ENCODE peak calls at places on chromosomes 11 and 22, in nine cellular contexts. F is heart left ventricle, L is IMR-90, O is Peyer's patch, C is breast epithelium, X is A549, U is testis, M is esophagus muscularis mucosa, B is body of pancreas. H is an unnamed sample.

GRCh38 chr22:43273902-43274484 is 69.2 kb downstream of the SCUBE1 start:
- DNase-seq in X (peak), C (no peak), O (peak), U (peak), B (peak), L (peak), F (peak), M (no peak), H (no peak)

GRCh38 chr22:50470491-50470890 is 4.3 kb downstream of the SBF1 start:
- DNase-seq in X (no peak), O (peak), B (no peak), C (no peak), U (no peak), F (no peak), L (no peak), M (no peak), H (peak)

GRCh38 chr11:130155106-130155505 is 4.5 kb upstream of the ST14 start:
- DNase-seq in X (no peak), M (no peak), C (no peak), L (no peak), O (no peak), F (no peak), B (no peak), U (no peak), H (no peak)

GRCh38 chr22:48636746-48637145 is 1190.9 kb downstream of the BRD1 start:
- DNase-seq in F (no peak), L (no peak), X (no peak), C (no peak), M (no peak), O (no peak), U (no peak), B (no peak), H (no peak)

GRCh38 chr11:117973446-117973922 is 12.7 kb upstream of the IL10RA start:
- DNase-seq in M (peak), F (no peak), X (no peak), L (no peak), C (no peak), U (no peak), B (no peak), O (no peak), H (no peak)

GRCh38 chr11:2827792-2828191 is 57.8 kb downstream of the CDKN1C start:
- DNase-seq in C (no peak), F (no peak), O (no peak), U (no peak), L (no peak), X (no peak), B (no peak), M (no peak), H (no peak)

GRCh38 chr22:23064381-23065068 is 5.8 kb upstream of the GNAZ start:
- DNase-seq in U (peak), C (peak), M (peak), B (no peak), F (no peak), X (no peak), L (no peak), O (peak), H (no peak)

GRCh38 chr11:3102641-3102921 is 45.4 kb upstream of the CARS1 start:
- DNase-seq in L (no peak), U (no peak), X (no peak), C (no peak), M (no peak), B (no peak), O (peak), F (no peak), H (no peak)

GRCh38 chr11:65649656-65650546 is 12.0 kb downstream of the SIPA1 start:
- DNase-seq in O (no peak), F (no peak), X (no peak), B (no peak), M (no peak), U (no peak), L (no peak), C (no peak), H (no peak)

GRCh38 chr11:12089473-12089872 is 20.9 kb upstream of the MICAL2 start:
- DNase-seq in X (no peak), O (peak), F (no peak), C (no peak), U (no peak), M (no peak), L (peak), B (no peak), H (no peak)

GRCh38 chr11:59206635-59207034 is 6.1 kb downstream of the MPEG1 start:
- DNase-seq in O (peak), F (peak), L (peak), B (peak), C (no peak), U (peak), X (peak), M (no peak), H (peak)

GRCh38 chr22:42714308-42714707 is 6.4 kb downstream of the A4GALT start:
- DNase-seq in C (no peak), F (no peak), M (no peak), B (no peak), L (no peak), X (no peak), U (no peak), O (no peak), H (no peak)

GRCh38 chr11:111941963-111942362 is 4.8 kb downstream of the DIXDC1 start:
- DNase-seq in L (no peak), F (peak), B (no peak), M (no peak), X (no peak), C (no peak), O (no peak), U (no peak), H (no peak)

GRCh38 chr11:24900960-24901549 is 404.2 kb downstream of the LUZP2 start:
- DNase-seq in L (no peak), C (no peak), U (no peak), F (no peak), M (no peak), B (no peak), X (no peak), O (no peak), H (no peak)

GRCh38 chr11:2142762-2143202 is 3.6 kb upstream of the IGF2 start:
- DNase-seq in O (no peak), U (no peak), L (peak), F (no peak), M (no peak), B (no peak), X (no peak), C (no peak), H (no peak)

GRCh38 chr11:36622431-36623136 is 24.5 kb upstream of the RAG2 start:
- DNase-seq in F (no peak), U (peak), C (no peak), L (peak), O (no peak), B (no peak), X (peak), M (no peak), H (no peak)

GRCh38 chr22:23245045-23245798 is 64.9 kb downstream of the BCR start:
- DNase-seq in B (no peak), L (peak), M (no peak), C (no peak), U (no peak), O (peak), X (no peak), F (no peak), H (no peak)

GRCh38 chr11:61828379-61828628 is 204 bp downstream of the FADS2 start:
- DNase-seq in U (no peak), X (no peak), C (no peak), L (no peak), B (no peak), M (no peak), O (no peak), F (no peak), H (no peak)
- TF ChIP-seq POLR2A in U (no peak), X (no peak), C (no peak), L (no peak), B (no peak), M (no peak), O (no peak), F (no peak), H (no peak)

GRCh38 chr22:17774206-17774927 is at the start of gene BID:
- DNase-seq in L (peak), B (peak), F (peak), U (no peak), C (no peak), M (no peak), O (peak), X (no peak), H (peak)
- TF ChIP-seq POLR2A in L (no peak), B (no peak), F (peak), U (no peak), C (no peak), M (no peak), O (no peak), X (peak), H (no peak)

GRCh38 chr11:64225608-64226506 is at the start of the genes NUDT22 and TRPT1:
- DNase-seq in F (peak), O (peak), B (peak), U (peak), X (peak), C (peak), M (peak), L (peak), H (peak)

GRCh38 chr11:64224151-64224890 is 1.7 kb downstream of the TRPT1 start:
- DNase-seq in C (no peak), F (no peak), X (no peak), U (no peak), O (no peak), L (no peak), B (no peak), M (no peak), H (no peak)

GRCh38 chr11:64223001-64223651 is 2.9 kb downstream of the TRPT1 start:
- DNase-seq in M (no peak), B (no peak), F (no peak), C (no peak), L (no peak), X (no peak), U (no peak), O (no peak), H (no peak)

GRCh38 chr11:64226507-64227051 is 505 bp downstream of the NUDT22 start:
- DNase-seq in U (peak), B (peak), M (no peak), L (no peak), F (peak), O (peak), C (no peak), X (no peak), H (peak)

DNA sequence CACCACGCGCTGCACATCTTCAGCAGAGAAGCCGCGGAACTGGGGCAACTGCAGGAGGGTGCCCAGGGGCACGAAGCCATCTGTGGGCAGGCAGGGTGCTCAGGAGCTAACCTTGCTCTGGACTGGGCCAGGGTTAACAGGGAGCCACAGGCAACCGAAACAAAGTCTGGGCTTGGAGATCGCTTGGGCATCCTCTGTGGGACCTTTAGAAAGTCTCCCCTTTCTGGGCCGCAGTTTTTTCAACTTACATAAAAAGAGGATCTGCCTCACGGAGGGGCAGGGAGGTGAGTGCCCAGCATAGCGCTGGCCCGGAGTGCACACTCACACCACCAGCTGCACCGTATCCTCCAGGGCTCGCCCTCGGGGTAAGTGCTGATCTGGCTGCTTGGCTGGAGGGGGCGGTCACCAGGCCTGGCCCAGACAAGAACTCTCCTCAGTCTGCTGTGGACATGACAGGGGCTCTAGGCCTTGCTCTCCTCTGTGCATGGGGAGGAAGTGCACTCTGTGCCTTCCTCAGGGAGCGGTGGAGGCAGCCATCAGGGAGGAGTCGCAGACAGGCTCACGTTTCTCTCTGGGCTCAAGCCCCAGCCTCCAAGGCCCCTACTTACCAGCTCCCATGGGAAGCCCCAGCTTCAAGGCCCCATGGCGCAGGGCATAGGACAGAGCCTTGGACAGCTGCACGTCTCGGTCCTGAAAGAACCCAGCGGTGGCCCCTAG is 937 bp downstream of the TRPT1 start:
- DNase-seq in M (no peak), B (no peak), L (no peak), O (no peak), U (no peak), F (no peak), X (no peak), C (no peak), H (no peak)
- TF ChIP-seq POLR2A in M (no peak), B (no peak), L (no peak), O (no peak), U (no peak), F (no peak), X (peak), C (no peak), H (no peak)

GRCh38 chr11:18472587-18472986 is 16.9 kb downstream of the LDHAL6A start:
- DNase-seq in M (no peak), X (no peak), O (no peak), F (no peak), L (no peak), U (no peak), C (no peak), B (no peak), H (no peak)
- TF ChIP-seq POLR2A in M (no peak), X (no peak), O (no peak), F (no peak), L (no peak), U (no peak), C (no peak), B (no peak), H (no peak)

GRCh38 chr22:33518405-33518804 is 401.9 kb downstream of the LARGE1 start:
- DNase-seq in L (no peak), F (no peak), O (no peak), U (no peak), X (no peak), M (no peak), C (no peak), B (no peak), H (no peak)

GRCh38 chr22:33520904-33521780 is 399.1 kb downstream of the LARGE1 start:
- DNase-seq in C (no peak), U (no peak), O (no peak), B (no peak), M (no peak), F (no peak), L (no peak), X (no peak), H (no peak)

GRCh38 chr22:33521879-33522665 is 398.2 kb downstream of the LARGE1 start:
- DNase-seq in F (no peak), C (no peak), U (no peak), X (no peak), O (no peak), M (no peak), B (no peak), L (no peak), H (no peak)

GRCh38 chr22:33519974-33520903 is 400.0 kb downstream of the LARGE1 start:
- DNase-seq in B (no peak), X (no peak), U (no peak), M (no peak), L (no peak), C (no peak), O (peak), F (no peak), H (no peak)

GRCh38 chr22:33519140-33519973 is 400.9 kb downstream of the LARGE1 start:
- DNase-seq in B (peak), U (peak), L (peak), X (peak), C (no peak), M (no peak), F (peak), O (peak), H (peak)
- TF ChIP-seq POLR2A in B (no peak), U (no peak), L (no peak), X (no peak), C (no peak), M (no peak), F (no peak), O (no peak), H (no peak)

DNA sequence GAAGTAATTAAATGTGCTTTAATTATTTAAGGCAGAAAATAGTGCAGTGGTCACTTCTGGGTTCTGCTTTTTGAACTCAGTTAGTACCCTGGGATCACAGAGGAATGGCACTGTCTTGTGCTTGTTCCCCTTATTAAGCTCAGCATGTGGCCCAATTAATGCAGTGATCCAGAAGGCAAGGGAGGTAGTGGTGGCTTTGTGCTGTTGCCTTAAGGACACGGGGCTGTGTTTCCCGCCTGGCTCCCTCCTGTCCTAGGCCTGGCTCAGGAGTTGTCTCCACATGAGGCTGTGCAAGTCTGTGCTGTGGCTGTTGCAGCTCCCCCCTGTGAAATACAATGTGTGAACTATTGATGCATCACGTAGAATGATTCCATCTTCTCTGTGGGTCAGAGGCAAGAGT is 49.2 kb upstream of the CABP7 start:
- DNase-seq in M (no peak), O (peak), U (no peak), X (no peak), B (no peak), C (no peak), F (no peak), L (no peak), H (no peak)
- TF ChIP-seq POLR2A in M (no peak), O (no peak), U (no peak), X (no peak), B (no peak), C (no peak), F (no peak), L (no peak), H (no peak)

DNA sequence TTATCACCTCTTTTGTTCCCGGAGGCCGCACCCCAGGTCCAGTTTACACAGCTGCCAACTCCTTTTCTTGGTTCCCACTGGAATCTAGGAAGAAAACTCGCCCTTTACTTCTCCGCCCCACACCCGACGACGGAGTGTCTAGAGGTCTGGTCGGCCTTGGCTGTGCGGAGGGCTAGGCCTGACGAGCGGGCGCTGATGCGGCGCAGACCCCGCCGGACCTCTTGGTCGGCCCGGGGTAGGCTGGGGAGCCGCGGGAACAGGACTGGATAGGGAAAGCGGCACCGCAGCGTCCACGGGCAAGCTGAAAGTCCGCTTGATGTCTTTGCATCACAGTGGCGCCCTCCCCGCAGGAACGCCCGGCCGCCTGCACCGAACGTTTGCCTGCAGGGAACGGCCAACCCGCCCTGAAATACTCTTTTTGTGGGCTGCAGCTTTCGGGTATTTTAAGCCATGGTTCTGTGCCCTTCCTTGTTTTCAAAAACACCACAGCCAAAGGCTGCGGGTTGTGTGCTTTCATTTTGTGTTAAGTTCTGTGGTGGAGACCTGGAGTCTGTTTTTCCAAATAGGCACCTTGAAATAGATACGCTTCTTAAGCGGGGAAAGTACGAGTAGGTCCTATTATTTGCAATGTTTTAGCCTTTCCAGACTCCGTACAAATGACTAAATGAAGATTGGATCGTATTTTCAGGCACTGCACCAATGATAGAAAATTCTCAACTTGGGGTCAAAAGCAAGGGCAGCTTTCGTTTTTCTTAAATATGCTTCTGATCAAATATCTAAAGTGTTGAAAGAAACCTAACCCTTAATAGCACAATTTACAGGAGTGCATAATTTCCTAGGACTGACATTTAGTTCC is 880 bp upstream of the ZBED5 start:
- DNase-seq in U (peak), F (peak), X (no peak), L (peak), B (peak), C (peak), M (peak), O (peak), H (peak)
- TF ChIP-seq POLR2A in U (no peak), F (no peak), X (peak), L (no peak), B (no peak), C (no peak), M (no peak), O (no peak), H (no peak)

H was measured in transverse colon.